ENCODE peak calls at places on chromosome 15, in five cellular contexts. One of them, this sample, is unnamed.

GRCh38 chr15:62896969-62897486 is 145.5 kb upstream of the TPM1 start:
- DNase-seq in transverse colon: peak; percentile 83
- DNase-seq in testis: peak; percentile 79
- DNase-seq in A549: peak; percentile 96
- DNase-seq in gastrocnemius medialis: peak; percentile 87
- DNase-seq in this sample: no peak

GRCh38 chr15:69792823-69793222 is 304.9 kb downstream of the TLE3 start:
- DNase-seq in transverse colon: no peak
- DNase-seq in testis: no peak
- DNase-seq in gastrocnemius medialis: no peak
- DNase-seq in A549: no peak
- DNase-seq in this sample: no peak

GRCh38 chr15:101684384-101684783 is 32.2 kb upstream of the TM2D3 start:
- DNase-seq in testis: no peak
- DNase-seq in transverse colon: no peak
- DNase-seq in gastrocnemius medialis: no peak
- DNase-seq in A549: peak; percentile 58
- DNase-seq in this sample: no peak

GRCh38 chr15:45355860-45356259 is 22.5 kb downstream of the GATM start:
- DNase-seq in A549: no peak
- DNase-seq in transverse colon: no peak
- DNase-seq in gastrocnemius medialis: no peak
- DNase-seq in testis: no peak
- DNase-seq in this sample: no peak

GRCh38 chr15:31024330-31024729 is 32.9 kb upstream of the MTMR10 start:
- DNase-seq in transverse colon: no peak
- DNase-seq in gastrocnemius medialis: no peak
- DNase-seq in testis: no peak
- DNase-seq in A549: peak; percentile 68
- DNase-seq in this sample: no peak

GRCh38 chr15:43939070-43939469 is 112.3 kb downstream of the WDR76 start:
- DNase-seq in transverse colon: peak; percentile 14
- DNase-seq in testis: no peak
- DNase-seq in A549: peak; percentile 25
- DNase-seq in gastrocnemius medialis: no peak
- DNase-seq in this sample: no peak

GRCh38 chr15:57158589-57158988 is 217.7 kb upstream of the CGNL1 start:
- DNase-seq in transverse colon: no peak
- DNase-seq in gastrocnemius medialis: peak; percentile 31
- DNase-seq in testis: no peak
- DNase-seq in A549: no peak
- DNase-seq in this sample: peak; percentile 30

GRCh38 chr15:51390932-51391432 is 49.5 kb downstream of the GLDN start:
- DNase-seq in testis: no peak
- DNase-seq in gastrocnemius medialis: no peak
- DNase-seq in transverse colon: no peak
- DNase-seq in A549: no peak
- DNase-seq in this sample: no peak

GRCh38 chr15:28919201-28919627 is 33.4 kb downstream of the APBA2 start:
- DNase-seq in transverse colon: no peak
- DNase-seq in testis: no peak
- DNase-seq in gastrocnemius medialis: no peak
- DNase-seq in A549: peak; percentile 36
- DNase-seq in this sample: no peak

GRCh38 chr15:89429986-89430385 is 66.4 kb downstream of the RHCG start:
- DNase-seq in transverse colon: no peak
- DNase-seq in gastrocnemius medialis: no peak
- DNase-seq in A549: no peak
- DNase-seq in testis: no peak
- DNase-seq in this sample: no peak

GRCh38 chr15:99511865-99512632 is 53.7 kb upstream of the MEF2A start:
- DNase-seq in gastrocnemius medialis: peak; percentile 95
- DNase-seq in transverse colon: no peak
- DNase-seq in A549: no peak
- DNase-seq in testis: no peak
- DNase-seq in this sample: no peak

GRCh38 chr15:100598655-100599054 is 3.3 kb downstream of the LINS1 start:
- DNase-seq in transverse colon: no peak
- DNase-seq in A549: no peak
- DNase-seq in testis: no peak
- DNase-seq in gastrocnemius medialis: no peak
- DNase-seq in this sample: no peak

GRCh38 chr15:39394534-39394933 is 186.3 kb upstream of the THBS1 start:
- DNase-seq in testis: no peak
- DNase-seq in transverse colon: no peak
- DNase-seq in gastrocnemius medialis: no peak
- DNase-seq in A549: no peak
- DNase-seq in this sample: no peak

GRCh38 chr15:88543065-88543776 is 3.3 kb downstream of the DET1 start:
- DNase-seq in A549: no peak
- DNase-seq in transverse colon: no peak
- DNase-seq in gastrocnemius medialis: no peak
- DNase-seq in testis: no peak
- DNase-seq in this sample: peak; percentile 14

GRCh38 chr15:57527382-57528091 is 64.2 kb upstream of the MYZAP start:
- DNase-seq in A549: peak; percentile 64
- DNase-seq in testis: peak; percentile 50
- DNase-seq in gastrocnemius medialis: no peak
- DNase-seq in transverse colon: no peak
- DNase-seq in this sample: peak; percentile 60

GRCh38 chr15:89122532-89123525 is 34.6 kb downstream of the ABHD2 start:
- DNase-seq in gastrocnemius medialis: no peak
- DNase-seq in transverse colon: no peak
- DNase-seq in A549: no peak
- DNase-seq in testis: no peak
- DNase-seq in this sample: no peak

GRCh38 chr15:74211656-74212055 is 9.1 kb upstream of the STRA6 start:
- DNase-seq in gastrocnemius medialis: no peak
- DNase-seq in testis: no peak
- DNase-seq in A549: no peak
- DNase-seq in transverse colon: no peak
- DNase-seq in this sample: no peak

GRCh38 chr15:101489633-101490407 is at the start of gene PCSK6:
- DNase-seq in transverse colon: peak; percentile 57
- DNase-seq in A549: peak; percentile 66
- DNase-seq in gastrocnemius medialis: no peak
- DNase-seq in testis: no peak
- DNase-seq in this sample: peak; percentile 84

GRCh38 chr15:94255540-94255939 is 24.2 kb downstream of the MCTP2 start:
- DNase-seq in transverse colon: no peak
- DNase-seq in A549: no peak
- DNase-seq in gastrocnemius medialis: no peak
- DNase-seq in testis: no peak
- DNase-seq in this sample: no peak

GRCh38 chr15:60972866-60973265 is 256.2 kb downstream of the RORA start:
- DNase-seq in testis: no peak
- DNase-seq in gastrocnemius medialis: no peak
- DNase-seq in transverse colon: no peak
- DNase-seq in A549: no peak
- DNase-seq in this sample: no peak

GRCh38 chr15:52728899-52729298 is 49.7 kb upstream of the ATOSA start:
- DNase-seq in gastrocnemius medialis: no peak
- DNase-seq in A549: no peak
- DNase-seq in transverse colon: no peak
- DNase-seq in testis: no peak
- DNase-seq in this sample: no peak

GRCh38 chr15:52727825-52728224 is 48.6 kb upstream of the ATOSA start:
- DNase-seq in A549: no peak
- DNase-seq in gastrocnemius medialis: no peak
- DNase-seq in transverse colon: no peak
- DNase-seq in testis: no peak
- DNase-seq in this sample: no peak

GRCh38 chr15:52730163-52730562 is 51.0 kb upstream of the ATOSA start:
- DNase-seq in transverse colon: no peak
- DNase-seq in A549: no peak
- DNase-seq in testis: no peak
- DNase-seq in gastrocnemius medialis: peak; percentile 43
- DNase-seq in this sample: no peak

GRCh38 chr15:52730594-52730993 is 51.4 kb upstream of the ATOSA start:
- DNase-seq in transverse colon: no peak
- DNase-seq in gastrocnemius medialis: peak; percentile 35
- DNase-seq in testis: no peak
- DNase-seq in A549: no peak
- DNase-seq in this sample: no peak

GRCh38 chr15:52726195-52726594 is 47.0 kb upstream of the ATOSA start:
- DNase-seq in transverse colon: no peak
- DNase-seq in gastrocnemius medialis: no peak
- DNase-seq in A549: no peak
- DNase-seq in testis: no peak
- DNase-seq in this sample: no peak
- TF ChIP-seq POLR2A in transverse colon: no peak
- TF ChIP-seq POLR2A in gastrocnemius medialis: no peak
- TF ChIP-seq POLR2A in A549: no peak
- TF ChIP-seq POLR2A in testis: no peak
- TF ChIP-seq POLR2A in this sample: no peak

GRCh38 chr15:59296181-59296617 is 76.5 kb downstream of the MYO1E start:
- DNase-seq in gastrocnemius medialis: peak; percentile 28
- DNase-seq in testis: no peak
- DNase-seq in transverse colon: no peak
- DNase-seq in A549: no peak
- DNase-seq in this sample: no peak
- TF ChIP-seq POLR2A in gastrocnemius medialis: no peak
- TF ChIP-seq POLR2A in testis: no peak
- TF ChIP-seq POLR2A in transverse colon: no peak
- TF ChIP-seq POLR2A in A549: no peak
- TF ChIP-seq POLR2A in this sample: no peak

DNA sequence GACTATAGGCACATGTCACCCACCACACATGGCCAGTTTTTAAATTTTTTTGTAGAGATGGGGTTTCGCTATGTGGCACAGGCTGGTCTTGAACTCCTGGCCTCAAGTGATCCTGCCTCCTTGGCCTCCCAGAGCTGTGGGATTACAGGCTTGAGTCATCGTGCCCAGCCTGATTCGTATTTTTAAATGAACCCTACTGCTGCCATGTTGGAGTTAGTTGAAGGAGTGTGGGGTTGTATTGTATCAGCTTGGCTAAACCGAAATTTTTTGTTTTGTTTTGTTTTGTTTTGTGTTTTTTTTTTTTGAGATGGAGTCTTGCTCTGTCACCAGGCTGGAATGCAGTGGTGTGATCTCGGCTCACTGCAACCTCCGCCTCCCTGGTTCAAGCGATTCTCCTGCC is 11.8 kb upstream of the ZNF770 start:
- DNase-seq in gastrocnemius medialis: no peak
- DNase-seq in transverse colon: no peak
- DNase-seq in testis: no peak
- DNase-seq in A549: no peak
- DNase-seq in this sample: no peak
- TF ChIP-seq POLR2A in gastrocnemius medialis: no peak
- TF ChIP-seq POLR2A in transverse colon: no peak
- TF ChIP-seq POLR2A in testis: no peak
- TF ChIP-seq POLR2A in A549: no peak
- TF ChIP-seq POLR2A in this sample: no peak

GRCh38 chr15:75213768-75214221 is 12.1 kb downstream of the C15orf39 start:
- DNase-seq in testis: no peak
- DNase-seq in transverse colon: no peak
- DNase-seq in gastrocnemius medialis: no peak
- DNase-seq in A549: no peak
- DNase-seq in this sample: no peak
- TF ChIP-seq POLR2A in testis: no peak
- TF ChIP-seq POLR2A in transverse colon: no peak
- TF ChIP-seq POLR2A in gastrocnemius medialis: no peak
- TF ChIP-seq POLR2A in A549: no peak
- TF ChIP-seq POLR2A in this sample: no peak

GRCh38 chr15:23687143-23687470 is at the start of gene NDN:
- DNase-seq in transverse colon: peak; percentile 41
- DNase-seq in testis: peak; percentile 83
- DNase-seq in A549: no peak
- DNase-seq in gastrocnemius medialis: no peak
- DNase-seq in this sample: no peak
- TF ChIP-seq POLR2A in transverse colon: peak; percentile 10
- TF ChIP-seq POLR2A in testis: no peak
- TF ChIP-seq POLR2A in A549: no peak
- TF ChIP-seq POLR2A in gastrocnemius medialis: no peak
- TF ChIP-seq POLR2A in this sample: no peak

DNA sequence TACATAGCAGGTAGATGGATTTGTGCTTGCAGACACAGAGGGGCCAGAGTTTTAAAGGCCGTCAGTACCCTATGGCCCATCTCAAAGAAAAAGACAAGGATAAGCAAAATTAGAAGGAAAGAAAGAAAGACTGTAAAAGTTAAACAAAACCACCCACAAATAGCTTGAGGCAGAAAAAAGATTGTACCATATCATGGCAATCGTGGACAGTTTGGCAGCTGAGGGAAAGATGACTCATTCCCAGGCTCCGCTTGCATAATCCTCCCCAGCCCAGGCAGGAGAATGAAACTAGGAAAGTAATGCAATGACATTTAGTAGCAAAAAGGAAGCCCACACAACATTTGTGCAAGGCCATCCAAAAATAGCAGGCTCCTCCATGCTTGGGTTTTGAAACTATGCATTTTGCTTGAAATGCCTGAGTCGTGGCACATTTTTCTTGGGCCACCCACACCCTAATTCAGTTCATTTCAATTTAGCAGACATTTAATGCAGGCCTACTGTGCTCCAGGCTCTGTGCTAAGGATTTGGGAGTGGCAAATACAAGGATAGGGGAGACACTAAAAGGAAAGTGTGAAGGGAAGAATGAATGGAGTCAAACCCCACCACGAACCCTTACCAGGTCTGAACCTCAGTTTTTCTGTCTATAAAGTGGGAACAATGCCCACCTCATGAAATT is 40.9 kb upstream of the SMAD3 start:
- DNase-seq in testis: peak; percentile 91
- DNase-seq in gastrocnemius medialis: peak; percentile 89
- DNase-seq in transverse colon: peak; percentile 77
- DNase-seq in A549: peak; percentile 94
- DNase-seq in this sample: peak; percentile 65
- TF ChIP-seq POLR2A in testis: no peak
- TF ChIP-seq POLR2A in gastrocnemius medialis: no peak
- TF ChIP-seq POLR2A in transverse colon: no peak
- TF ChIP-seq POLR2A in A549: no peak
- TF ChIP-seq POLR2A in this sample: no peak